ENCODE peak calls at places on chromosomes 3 and 15, in nine cellular contexts. One of them, this sample, is unnamed.

GRCh38 chr3:38730281-38730680 is 80.8 kb upstream of the SCN5A start:
- DNase-seq in HepG2: no peak
- DNase-seq in fibroblast of mammary gland: peak
- DNase-seq in brain microvascular endothelial cell: no peak
- DNase-seq in LNCaP clone FGC: no peak
- DNase-seq in neuronal stem cell: no peak
- DNase-seq in PC-3: peak
- DNase-seq in GM12865: no peak
- DNase-seq in AG04449: no peak
- DNase-seq in this sample: no peak

GRCh38 chr3:112043621-112044201 is 9.2 kb downstream of the TMPRSS7 start:
- DNase-seq in HepG2: peak
- DNase-seq in fibroblast of mammary gland: peak
- DNase-seq in brain microvascular endothelial cell: peak
- DNase-seq in LNCaP clone FGC: peak
- DNase-seq in neuronal stem cell: peak
- DNase-seq in PC-3: peak
- DNase-seq in GM12865: peak
- DNase-seq in AG04449: no peak
- DNase-seq in this sample: peak

GRCh38 chr15:83871808-83872559 is 218.1 kb downstream of the ADAMTSL3 start:
- DNase-seq in HepG2: no peak
- DNase-seq in fibroblast of mammary gland: peak
- DNase-seq in brain microvascular endothelial cell: peak
- DNase-seq in LNCaP clone FGC: no peak
- DNase-seq in neuronal stem cell: no peak
- DNase-seq in PC-3: peak
- DNase-seq in GM12865: peak
- DNase-seq in AG04449: no peak
- DNase-seq in this sample: peak

GRCh38 chr3:193301441-193301840 is 60.4 kb downstream of the PLAAT1 start:
- DNase-seq in HepG2: no peak
- DNase-seq in fibroblast of mammary gland: peak
- DNase-seq in brain microvascular endothelial cell: no peak
- DNase-seq in LNCaP clone FGC: no peak
- DNase-seq in neuronal stem cell: no peak
- DNase-seq in PC-3: peak
- DNase-seq in GM12865: no peak
- DNase-seq in AG04449: no peak
- DNase-seq in this sample: no peak

GRCh38 chr3:185537369-185537970 is 14.9 kb downstream of the LIPH start:
- DNase-seq in HepG2: peak
- DNase-seq in fibroblast of mammary gland: peak
- DNase-seq in brain microvascular endothelial cell: peak
- DNase-seq in LNCaP clone FGC: peak
- DNase-seq in neuronal stem cell: no peak
- DNase-seq in PC-3: peak
- DNase-seq in GM12865: peak
- DNase-seq in AG04449: peak
- DNase-seq in this sample: no peak

GRCh38 chr3:128062033-128062745 is 10.0 kb downstream of the SEC61A1 start:
- DNase-seq in HepG2: no peak
- DNase-seq in fibroblast of mammary gland: no peak
- DNase-seq in brain microvascular endothelial cell: no peak
- DNase-seq in LNCaP clone FGC: no peak
- DNase-seq in neuronal stem cell: no peak
- DNase-seq in PC-3: no peak
- DNase-seq in GM12865: no peak
- DNase-seq in AG04449: no peak
- DNase-seq in this sample: no peak

GRCh38 chr15:23877502-23878412 is 190.7 kb upstream of the NDN start:
- DNase-seq in HepG2: peak
- DNase-seq in fibroblast of mammary gland: peak
- DNase-seq in brain microvascular endothelial cell: no peak
- DNase-seq in LNCaP clone FGC: peak
- DNase-seq in neuronal stem cell: peak
- DNase-seq in PC-3: peak
- DNase-seq in GM12865: peak
- DNase-seq in AG04449: no peak
- DNase-seq in this sample: peak

GRCh38 chr3:52144034-52144795 is 10.0 kb downstream of the POC1A start:
- DNase-seq in HepG2: peak
- DNase-seq in fibroblast of mammary gland: peak
- DNase-seq in brain microvascular endothelial cell: peak
- DNase-seq in LNCaP clone FGC: no peak
- DNase-seq in neuronal stem cell: peak
- DNase-seq in PC-3: peak
- DNase-seq in GM12865: peak
- DNase-seq in AG04449: peak
- DNase-seq in this sample: peak

GRCh38 chr15:96119734-96120133 is 210.8 kb upstream of the NR2F2 start:
- DNase-seq in HepG2: no peak
- DNase-seq in fibroblast of mammary gland: no peak
- DNase-seq in brain microvascular endothelial cell: no peak
- DNase-seq in LNCaP clone FGC: no peak
- DNase-seq in neuronal stem cell: no peak
- DNase-seq in PC-3: no peak
- DNase-seq in GM12865: no peak
- DNase-seq in AG04449: no peak
- DNase-seq in this sample: no peak

GRCh38 chr15:100030586-100031249 is 297.5 kb upstream of the LYSMD4 start:
- DNase-seq in HepG2: no peak
- DNase-seq in fibroblast of mammary gland: peak
- DNase-seq in brain microvascular endothelial cell: peak
- DNase-seq in LNCaP clone FGC: no peak
- DNase-seq in neuronal stem cell: no peak
- DNase-seq in PC-3: peak
- DNase-seq in GM12865: no peak
- DNase-seq in AG04449: no peak
- DNase-seq in this sample: no peak

GRCh38 chr3:89851974-89852621 is 744.7 kb downstream of the EPHA3 start:
- DNase-seq in HepG2: peak
- DNase-seq in fibroblast of mammary gland: peak
- DNase-seq in brain microvascular endothelial cell: peak
- DNase-seq in LNCaP clone FGC: peak
- DNase-seq in neuronal stem cell: peak
- DNase-seq in PC-3: peak
- DNase-seq in GM12865: no peak
- DNase-seq in AG04449: no peak
- DNase-seq in this sample: no peak

GRCh38 chr3:1380926-1381646 is 288.3 kb downstream of the CNTN6 start:
- DNase-seq in HepG2: no peak
- DNase-seq in fibroblast of mammary gland: no peak
- DNase-seq in brain microvascular endothelial cell: no peak
- DNase-seq in LNCaP clone FGC: no peak
- DNase-seq in neuronal stem cell: no peak
- DNase-seq in PC-3: no peak
- DNase-seq in GM12865: peak
- DNase-seq in AG04449: no peak
- DNase-seq in this sample: no peak

GRCh38 chr3:42394579-42395288 is 15.7 kb downstream of the LYZL4 start:
- DNase-seq in HepG2: no peak
- DNase-seq in fibroblast of mammary gland: no peak
- DNase-seq in brain microvascular endothelial cell: no peak
- DNase-seq in LNCaP clone FGC: no peak
- DNase-seq in neuronal stem cell: no peak
- DNase-seq in PC-3: no peak
- DNase-seq in GM12865: no peak
- DNase-seq in AG04449: no peak
- DNase-seq in this sample: no peak

GRCh38 chr3:149393355-149394165 is 16.1 kb upstream of the TM4SF1 start:
- DNase-seq in HepG2: peak
- DNase-seq in fibroblast of mammary gland: peak
- DNase-seq in brain microvascular endothelial cell: peak
- DNase-seq in LNCaP clone FGC: peak
- DNase-seq in neuronal stem cell: peak
- DNase-seq in PC-3: peak
- DNase-seq in GM12865: peak
- DNase-seq in AG04449: no peak
- DNase-seq in this sample: peak

GRCh38 chr15:55823191-55823670 is 80.3 kb upstream of the PRTG start:
- DNase-seq in HepG2: no peak
- DNase-seq in fibroblast of mammary gland: peak
- DNase-seq in brain microvascular endothelial cell: peak
- DNase-seq in LNCaP clone FGC: peak
- DNase-seq in neuronal stem cell: no peak
- DNase-seq in PC-3: no peak
- DNase-seq in GM12865: no peak
- DNase-seq in AG04449: peak
- DNase-seq in this sample: no peak

GRCh38 chr15:87527416-87527815 is 729.1 kb downstream of the NTRK3 start:
- DNase-seq in HepG2: no peak
- DNase-seq in fibroblast of mammary gland: no peak
- DNase-seq in brain microvascular endothelial cell: no peak
- DNase-seq in LNCaP clone FGC: no peak
- DNase-seq in neuronal stem cell: no peak
- DNase-seq in PC-3: peak
- DNase-seq in GM12865: no peak
- DNase-seq in AG04449: no peak
- DNase-seq in this sample: no peak

GRCh38 chr3:25594007-25594502 is 70.7 kb downstream of the TOP2B start:
- DNase-seq in HepG2: peak
- DNase-seq in fibroblast of mammary gland: peak
- DNase-seq in brain microvascular endothelial cell: peak
- DNase-seq in LNCaP clone FGC: peak
- DNase-seq in neuronal stem cell: peak
- DNase-seq in PC-3: peak
- DNase-seq in GM12865: peak
- DNase-seq in AG04449: peak
- DNase-seq in this sample: no peak

GRCh38 chr3:132083159-132083558 is 48.3 kb upstream of the CPNE4 start:
- DNase-seq in HepG2: peak
- DNase-seq in fibroblast of mammary gland: no peak
- DNase-seq in brain microvascular endothelial cell: no peak
- DNase-seq in LNCaP clone FGC: no peak
- DNase-seq in neuronal stem cell: no peak
- DNase-seq in PC-3: no peak
- DNase-seq in GM12865: no peak
- DNase-seq in AG04449: no peak
- DNase-seq in this sample: no peak

GRCh38 chr15:89674526-89674925 is 4.6 kb downstream of the PLIN1 start:
- DNase-seq in HepG2: peak
- DNase-seq in fibroblast of mammary gland: no peak
- DNase-seq in brain microvascular endothelial cell: no peak
- DNase-seq in LNCaP clone FGC: no peak
- DNase-seq in neuronal stem cell: no peak
- DNase-seq in PC-3: no peak
- DNase-seq in GM12865: no peak
- DNase-seq in AG04449: no peak
- DNase-seq in this sample: no peak

GRCh38 chr3:184472723-184473419 is 88.7 kb upstream of the EPHB3 start:
- DNase-seq in HepG2: no peak
- DNase-seq in fibroblast of mammary gland: no peak
- DNase-seq in brain microvascular endothelial cell: no peak
- DNase-seq in LNCaP clone FGC: no peak
- DNase-seq in neuronal stem cell: no peak
- DNase-seq in PC-3: no peak
- DNase-seq in GM12865: no peak
- DNase-seq in AG04449: no peak
- DNase-seq in this sample: peak
- H3K4me3 ChIP-seq in HepG2: no peak
- H3K4me3 ChIP-seq in fibroblast of mammary gland: no peak
- H3K4me3 ChIP-seq in brain microvascular endothelial cell: no peak
- H3K4me3 ChIP-seq in LNCaP clone FGC: no peak
- H3K4me3 ChIP-seq in neuronal stem cell: no peak
- H3K4me3 ChIP-seq in PC-3: no peak
- H3K4me3 ChIP-seq in GM12865: no peak
- H3K4me3 ChIP-seq in AG04449: no peak
- H3K4me3 ChIP-seq in this sample: no peak

GRCh38 chr15:78140296-78140695 is 8.9 kb upstream of the IDH3A start:
- DNase-seq in HepG2: no peak
- DNase-seq in fibroblast of mammary gland: no peak
- DNase-seq in brain microvascular endothelial cell: no peak
- DNase-seq in LNCaP clone FGC: peak
- DNase-seq in neuronal stem cell: no peak
- DNase-seq in PC-3: no peak
- DNase-seq in GM12865: no peak
- DNase-seq in AG04449: no peak
- DNase-seq in this sample: no peak

GRCh38 chr15:78133801-78134200 is 2.6 kb upstream of the CIB2 start:
- DNase-seq in HepG2: no peak
- DNase-seq in fibroblast of mammary gland: no peak
- DNase-seq in brain microvascular endothelial cell: no peak
- DNase-seq in LNCaP clone FGC: peak
- DNase-seq in neuronal stem cell: no peak
- DNase-seq in PC-3: peak
- DNase-seq in GM12865: no peak
- DNase-seq in AG04449: no peak
- DNase-seq in this sample: no peak

GRCh38 chr15:78142332-78142731 is 6.8 kb upstream of the IDH3A start:
- DNase-seq in HepG2: no peak
- DNase-seq in fibroblast of mammary gland: no peak
- DNase-seq in brain microvascular endothelial cell: no peak
- DNase-seq in LNCaP clone FGC: no peak
- DNase-seq in neuronal stem cell: no peak
- DNase-seq in PC-3: no peak
- DNase-seq in GM12865: no peak
- DNase-seq in AG04449: no peak
- DNase-seq in this sample: no peak

DNA sequence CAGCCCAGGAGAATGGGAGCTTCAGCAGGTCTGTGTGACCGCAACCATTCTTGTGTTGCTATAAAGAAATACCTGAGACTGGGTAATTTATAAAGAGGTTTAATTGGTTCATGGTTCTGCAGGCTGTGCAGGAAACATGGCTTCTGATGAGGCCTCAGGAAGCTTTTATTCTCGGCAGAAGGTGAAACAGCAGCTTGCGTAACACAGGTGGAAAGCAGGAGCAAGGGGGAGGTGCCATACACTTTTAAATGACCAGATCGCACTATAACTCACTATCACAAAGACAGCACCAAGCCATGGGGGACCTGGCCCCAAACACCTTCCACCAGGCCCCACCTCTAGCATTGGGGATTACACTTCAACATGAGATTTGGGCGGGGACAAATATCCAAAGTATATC is 8.3 kb upstream of the CIB2 start:
- DNase-seq in HepG2: no peak
- DNase-seq in fibroblast of mammary gland: no peak
- DNase-seq in brain microvascular endothelial cell: no peak
- DNase-seq in LNCaP clone FGC: no peak
- DNase-seq in neuronal stem cell: no peak
- DNase-seq in PC-3: no peak
- DNase-seq in GM12865: no peak
- DNase-seq in AG04449: no peak
- DNase-seq in this sample: peak
- H3K4me3 ChIP-seq in HepG2: no peak
- H3K4me3 ChIP-seq in fibroblast of mammary gland: no peak
- H3K4me3 ChIP-seq in brain microvascular endothelial cell: no peak
- H3K4me3 ChIP-seq in LNCaP clone FGC: no peak
- H3K4me3 ChIP-seq in neuronal stem cell: no peak
- H3K4me3 ChIP-seq in PC-3: no peak
- H3K4me3 ChIP-seq in GM12865: no peak
- H3K4me3 ChIP-seq in AG04449: no peak
- H3K4me3 ChIP-seq in this sample: no peak

GRCh38 chr3:113897373-113897777 is 50.4 kb upstream of the ZDHHC23 start:
- DNase-seq in HepG2: no peak
- DNase-seq in fibroblast of mammary gland: no peak
- DNase-seq in brain microvascular endothelial cell: no peak
- DNase-seq in LNCaP clone FGC: peak
- DNase-seq in neuronal stem cell: no peak
- DNase-seq in PC-3: peak
- DNase-seq in GM12865: no peak
- DNase-seq in AG04449: no peak
- DNase-seq in this sample: no peak
- H3K4me3 ChIP-seq in HepG2: no peak
- H3K4me3 ChIP-seq in fibroblast of mammary gland: no peak
- H3K4me3 ChIP-seq in brain microvascular endothelial cell: no peak
- H3K4me3 ChIP-seq in LNCaP clone FGC: peak
- H3K4me3 ChIP-seq in neuronal stem cell: no peak
- H3K4me3 ChIP-seq in PC-3: peak
- H3K4me3 ChIP-seq in GM12865: no peak
- H3K4me3 ChIP-seq in AG04449: no peak
- H3K4me3 ChIP-seq in this sample: no peak

GRCh38 chr3:29972594-29972993 is 633.8 kb upstream of the TGFBR2 start:
- DNase-seq in HepG2: no peak
- DNase-seq in fibroblast of mammary gland: peak
- DNase-seq in brain microvascular endothelial cell: peak
- DNase-seq in LNCaP clone FGC: no peak
- DNase-seq in neuronal stem cell: peak
- DNase-seq in PC-3: no peak
- DNase-seq in GM12865: no peak
- DNase-seq in AG04449: peak
- DNase-seq in this sample: no peak
- H3K4me3 ChIP-seq in HepG2: no peak
- H3K4me3 ChIP-seq in fibroblast of mammary gland: no peak
- H3K4me3 ChIP-seq in brain microvascular endothelial cell: no peak
- H3K4me3 ChIP-seq in LNCaP clone FGC: no peak
- H3K4me3 ChIP-seq in neuronal stem cell: no peak
- H3K4me3 ChIP-seq in PC-3: no peak
- H3K4me3 ChIP-seq in GM12865: no peak
- H3K4me3 ChIP-seq in AG04449: no peak
- H3K4me3 ChIP-seq in this sample: no peak

This sample was measured in adrenal gland.